ENCODE peak calls at places on chromosomes 2 and 18, in eight cellular contexts. One of them, this sample, is unnamed.

GRCh38 chr2:15957881-15958713 is 17.7 kb downstream of the MYCN start:
- DNase-seq in fibroblast of lung: no peak
- DNase-seq in hippocampal formation: no peak
- DNase-seq in progenitor cell of endocrine pancreas: no peak
- DNase-seq in D341Med: no peak
- DNase-seq in upper lobe of right lung: no peak
- DNase-seq in nephron progenitor cell: no peak
- DNase-seq in H7: peak
- DNase-seq in this sample: no peak

GRCh38 chr2:191845248-191845715 is 1.6 kb downstream of the CAVIN2 start:
- DNase-seq in fibroblast of lung: no peak
- DNase-seq in upper lobe of right lung: peak
- DNase-seq in H7: peak
- DNase-seq in D341Med: peak
- DNase-seq in hippocampal formation: no peak
- DNase-seq in nephron progenitor cell: peak
- DNase-seq in progenitor cell of endocrine pancreas: no peak
- DNase-seq in this sample: no peak

GRCh38 chr2:120262150-120262549 is 9.5 kb downstream of the RALB start:
- DNase-seq in progenitor cell of endocrine pancreas: no peak
- DNase-seq in H7: no peak
- DNase-seq in nephron progenitor cell: no peak
- DNase-seq in D341Med: no peak
- DNase-seq in upper lobe of right lung: no peak
- DNase-seq in hippocampal formation: no peak
- DNase-seq in fibroblast of lung: no peak
- DNase-seq in this sample: no peak

GRCh38 chr2:25606892-25607291 is 66.5 kb downstream of the DTNB start:
- DNase-seq in H7: no peak
- DNase-seq in D341Med: peak
- DNase-seq in upper lobe of right lung: no peak
- DNase-seq in progenitor cell of endocrine pancreas: no peak
- DNase-seq in hippocampal formation: no peak
- DNase-seq in fibroblast of lung: peak
- DNase-seq in nephron progenitor cell: no peak
- DNase-seq in this sample: peak

GRCh38 chr2:106282816-106283215 is 88.7 kb upstream of the UXS1 start:
- DNase-seq in upper lobe of right lung: no peak
- DNase-seq in progenitor cell of endocrine pancreas: no peak
- DNase-seq in D341Med: no peak
- DNase-seq in nephron progenitor cell: no peak
- DNase-seq in hippocampal formation: no peak
- DNase-seq in fibroblast of lung: no peak
- DNase-seq in H7: no peak
- DNase-seq in this sample: no peak

GRCh38 chr2:212227755-212228154 is 310.8 kb downstream of the ERBB4 start:
- DNase-seq in upper lobe of right lung: no peak
- DNase-seq in hippocampal formation: no peak
- DNase-seq in progenitor cell of endocrine pancreas: no peak
- DNase-seq in H7: no peak
- DNase-seq in fibroblast of lung: peak
- DNase-seq in nephron progenitor cell: no peak
- DNase-seq in D341Med: peak
- DNase-seq in this sample: peak

GRCh38 chr2:19488009-19488691 is 129.7 kb upstream of the OSR1 start:
- DNase-seq in H7: no peak
- DNase-seq in D341Med: no peak
- DNase-seq in upper lobe of right lung: no peak
- DNase-seq in hippocampal formation: no peak
- DNase-seq in fibroblast of lung: peak
- DNase-seq in nephron progenitor cell: no peak
- DNase-seq in progenitor cell of endocrine pancreas: no peak
- DNase-seq in this sample: peak

GRCh38 chr2:189818249-189819038 is 34.2 kb downstream of the PMS1 start:
- DNase-seq in nephron progenitor cell: no peak
- DNase-seq in H7: no peak
- DNase-seq in upper lobe of right lung: no peak
- DNase-seq in hippocampal formation: no peak
- DNase-seq in progenitor cell of endocrine pancreas: no peak
- DNase-seq in fibroblast of lung: no peak
- DNase-seq in D341Med: no peak
- DNase-seq in this sample: no peak

GRCh38 chr2:237968048-237968862 is 1.4 kb downstream of the UBE2F start:
- DNase-seq in hippocampal formation: peak
- DNase-seq in progenitor cell of endocrine pancreas: no peak
- DNase-seq in upper lobe of right lung: peak
- DNase-seq in nephron progenitor cell: no peak
- DNase-seq in H7: peak
- DNase-seq in D341Med: peak
- DNase-seq in fibroblast of lung: peak
- DNase-seq in this sample: peak

GRCh38 chr2:220270506-220271070 is 643.2 kb downstream of the SLC4A3 start:
- DNase-seq in upper lobe of right lung: no peak
- DNase-seq in D341Med: no peak
- DNase-seq in nephron progenitor cell: no peak
- DNase-seq in hippocampal formation: no peak
- DNase-seq in progenitor cell of endocrine pancreas: no peak
- DNase-seq in H7: no peak
- DNase-seq in fibroblast of lung: no peak
- DNase-seq in this sample: no peak

GRCh38 chr2:101401316-101401660 is 14.0 kb upstream of the CREG2 start:
- DNase-seq in nephron progenitor cell: no peak
- DNase-seq in H7: no peak
- DNase-seq in progenitor cell of endocrine pancreas: no peak
- DNase-seq in fibroblast of lung: peak
- DNase-seq in D341Med: no peak
- DNase-seq in hippocampal formation: no peak
- DNase-seq in upper lobe of right lung: no peak
- DNase-seq in this sample: peak

GRCh38 chr2:194445226-194445625 is 1211.8 kb upstream of the SLC39A10 start:
- DNase-seq in upper lobe of right lung: no peak
- DNase-seq in D341Med: no peak
- DNase-seq in progenitor cell of endocrine pancreas: no peak
- DNase-seq in hippocampal formation: no peak
- DNase-seq in H7: no peak
- DNase-seq in nephron progenitor cell: no peak
- DNase-seq in fibroblast of lung: no peak
- DNase-seq in this sample: no peak

GRCh38 chr2:112626604-112627059 is 19.1 kb upstream of the SLC20A1 start:
- DNase-seq in fibroblast of lung: peak
- DNase-seq in H7: peak
- DNase-seq in D341Med: peak
- DNase-seq in progenitor cell of endocrine pancreas: peak
- DNase-seq in upper lobe of right lung: peak
- DNase-seq in nephron progenitor cell: peak
- DNase-seq in hippocampal formation: peak
- DNase-seq in this sample: peak

GRCh38 chr2:98472961-98473746 is 28.5 kb downstream of the INPP4A start:
- DNase-seq in H7: no peak
- DNase-seq in hippocampal formation: no peak
- DNase-seq in upper lobe of right lung: no peak
- DNase-seq in fibroblast of lung: no peak
- DNase-seq in progenitor cell of endocrine pancreas: no peak
- DNase-seq in D341Med: no peak
- DNase-seq in nephron progenitor cell: no peak
- DNase-seq in this sample: no peak

GRCh38 chr18:1394426-1394825 is 489.8 kb downstream of the ADCYAP1 start:
- DNase-seq in hippocampal formation: no peak
- DNase-seq in upper lobe of right lung: no peak
- DNase-seq in D341Med: no peak
- DNase-seq in progenitor cell of endocrine pancreas: no peak
- DNase-seq in nephron progenitor cell: no peak
- DNase-seq in H7: no peak
- DNase-seq in fibroblast of lung: no peak
- DNase-seq in this sample: no peak

GRCh38 chr2:35410431-35411061 is 945.0 kb upstream of the CRIM1 start:
- DNase-seq in upper lobe of right lung: peak
- DNase-seq in D341Med: peak
- DNase-seq in fibroblast of lung: peak
- DNase-seq in nephron progenitor cell: peak
- DNase-seq in H7: peak
- DNase-seq in hippocampal formation: peak
- DNase-seq in progenitor cell of endocrine pancreas: peak
- DNase-seq in this sample: peak

GRCh38 chr2:107936427-107937359 is 49.6 kb upstream of the SLC5A7 start:
- DNase-seq in progenitor cell of endocrine pancreas: no peak
- DNase-seq in D341Med: no peak
- DNase-seq in fibroblast of lung: no peak
- DNase-seq in upper lobe of right lung: no peak
- DNase-seq in hippocampal formation: no peak
- DNase-seq in H7: peak
- DNase-seq in nephron progenitor cell: peak
- DNase-seq in this sample: no peak

GRCh38 chr18:9648431-9649163 is 34.2 kb upstream of the PPP4R1 start:
- DNase-seq in H7: no peak
- DNase-seq in progenitor cell of endocrine pancreas: no peak
- DNase-seq in nephron progenitor cell: no peak
- DNase-seq in hippocampal formation: no peak
- DNase-seq in fibroblast of lung: no peak
- DNase-seq in D341Med: no peak
- DNase-seq in upper lobe of right lung: no peak
- DNase-seq in this sample: no peak

GRCh38 chr18:69885381-69885780 is 62.3 kb downstream of the CD226 start:
- DNase-seq in progenitor cell of endocrine pancreas: no peak
- DNase-seq in fibroblast of lung: no peak
- DNase-seq in D341Med: no peak
- DNase-seq in hippocampal formation: no peak
- DNase-seq in H7: no peak
- DNase-seq in upper lobe of right lung: no peak
- DNase-seq in nephron progenitor cell: no peak
- DNase-seq in this sample: no peak

GRCh38 chr18:3872651-3873050 is 422.7 kb downstream of the TGIF1 start:
- DNase-seq in progenitor cell of endocrine pancreas: no peak
- DNase-seq in fibroblast of lung: no peak
- DNase-seq in H7: no peak
- DNase-seq in upper lobe of right lung: no peak
- DNase-seq in D341Med: no peak
- DNase-seq in hippocampal formation: no peak
- DNase-seq in nephron progenitor cell: no peak
- DNase-seq in this sample: no peak

GRCh38 chr18:80249217-80250093 is 2.1 kb upstream of the PARD6G start:
- DNase-seq in progenitor cell of endocrine pancreas: no peak
- DNase-seq in upper lobe of right lung: no peak
- DNase-seq in H7: no peak
- DNase-seq in nephron progenitor cell: no peak
- DNase-seq in D341Med: no peak
- DNase-seq in fibroblast of lung: peak
- DNase-seq in hippocampal formation: no peak
- DNase-seq in this sample: peak

GRCh38 chr2:222919841-222920609 is 59.2 kb downstream of the ACSL3 start:
- DNase-seq in upper lobe of right lung: no peak
- DNase-seq in H7: no peak
- DNase-seq in hippocampal formation: no peak
- DNase-seq in fibroblast of lung: peak
- DNase-seq in D341Med: no peak
- DNase-seq in nephron progenitor cell: no peak
- DNase-seq in progenitor cell of endocrine pancreas: no peak
- DNase-seq in this sample: peak

GRCh38 chr2:28052691-28053090 is 162.2 kb downstream of the BABAM2 start:
- DNase-seq in nephron progenitor cell: no peak
- DNase-seq in H7: no peak
- DNase-seq in upper lobe of right lung: no peak
- DNase-seq in hippocampal formation: no peak
- DNase-seq in D341Med: no peak
- DNase-seq in fibroblast of lung: peak
- DNase-seq in progenitor cell of endocrine pancreas: no peak
- DNase-seq in this sample: peak

GRCh38 chr2:230541934-230542380 is 126.0 kb downstream of the SP100 start:
- DNase-seq in upper lobe of right lung: no peak
- DNase-seq in H7: no peak
- DNase-seq in hippocampal formation: no peak
- DNase-seq in progenitor cell of endocrine pancreas: no peak
- DNase-seq in D341Med: no peak
- DNase-seq in nephron progenitor cell: no peak
- DNase-seq in fibroblast of lung: peak
- DNase-seq in this sample: peak

GRCh38 chr2:241095594-241096290 is 6.3 kb downstream of the MTERF4 start:
- DNase-seq in upper lobe of right lung: no peak
- DNase-seq in progenitor cell of endocrine pancreas: no peak
- DNase-seq in D341Med: no peak
- DNase-seq in hippocampal formation: no peak
- DNase-seq in fibroblast of lung: no peak
- DNase-seq in H7: no peak
- DNase-seq in nephron progenitor cell: no peak
- DNase-seq in this sample: no peak

GRCh38 chr18:72410399-72410798 is 133.7 kb downstream of the CBLN2 start:
- DNase-seq in hippocampal formation: no peak
- DNase-seq in upper lobe of right lung: no peak
- DNase-seq in fibroblast of lung: peak
- DNase-seq in D341Med: no peak
- DNase-seq in H7: no peak
- DNase-seq in nephron progenitor cell: no peak
- DNase-seq in progenitor cell of endocrine pancreas: no peak
- DNase-seq in this sample: peak

GRCh38 chr2:238287702-238288649 is at the start of gene PER2:
- DNase-seq in upper lobe of right lung: peak
- DNase-seq in D341Med: peak
- DNase-seq in nephron progenitor cell: peak
- DNase-seq in progenitor cell of endocrine pancreas: peak
- DNase-seq in fibroblast of lung: peak
- DNase-seq in H7: peak
- DNase-seq in hippocampal formation: peak
- DNase-seq in this sample: peak

GRCh38 chr2:33598472-33599174 is 476 bp downstream of the FAM98A start:
- DNase-seq in H7: peak
- DNase-seq in upper lobe of right lung: no peak
- DNase-seq in nephron progenitor cell: peak
- DNase-seq in D341Med: peak
- DNase-seq in progenitor cell of endocrine pancreas: no peak
- DNase-seq in hippocampal formation: no peak
- DNase-seq in fibroblast of lung: peak
- DNase-seq in this sample: peak

GRCh38 chr2:68258854-68259253 is 6.5 kb upstream of the PPP3R1 start:
- DNase-seq in hippocampal formation: no peak
- DNase-seq in D341Med: no peak
- DNase-seq in upper lobe of right lung: no peak
- DNase-seq in fibroblast of lung: peak
- DNase-seq in progenitor cell of endocrine pancreas: no peak
- DNase-seq in nephron progenitor cell: no peak
- DNase-seq in H7: no peak
- DNase-seq in this sample: no peak

GRCh38 chr18:32771871-32772499 is 838 bp downstream of the KLHL14 start:
- DNase-seq in fibroblast of lung: no peak
- DNase-seq in D341Med: peak
- DNase-seq in upper lobe of right lung: no peak
- DNase-seq in nephron progenitor cell: peak
- DNase-seq in H7: peak
- DNase-seq in progenitor cell of endocrine pancreas: peak
- DNase-seq in hippocampal formation: no peak
- DNase-seq in this sample: no peak

GRCh38 chr2:128644156-128644555 is 325.5 kb upstream of the HS6ST1 start:
- DNase-seq in hippocampal formation: no peak
- DNase-seq in progenitor cell of endocrine pancreas: no peak
- DNase-seq in H7: peak
- DNase-seq in upper lobe of right lung: no peak
- DNase-seq in nephron progenitor cell: no peak
- DNase-seq in fibroblast of lung: no peak
- DNase-seq in D341Med: peak
- DNase-seq in this sample: no peak

GRCh38 chr2:151357359-151357758 is at the start of gene TNFAIP6:
- DNase-seq in upper lobe of right lung: no peak
- DNase-seq in hippocampal formation: no peak
- DNase-seq in nephron progenitor cell: no peak
- DNase-seq in D341Med: no peak
- DNase-seq in progenitor cell of endocrine pancreas: no peak
- DNase-seq in H7: no peak
- DNase-seq in fibroblast of lung: peak
- DNase-seq in this sample: peak